ENCODE peak calls at places on chromosomes 12 and 14, in eight cellular contexts. One of them, this sample, is unnamed.

GRCh38 chr12:80211671-80212070 is 112.3 kb downstream of the OTOGL start:
- DNase-seq in AG09319: no peak
- DNase-seq in stimulated activated CD8-positive, alpha-beta memory T cell treated with anti-CD3 and anti-CD28 coated beads, Interleukin-12 subunit alpha, Interleukin-12 subunit beta, amount 100 ng/mL, for 1 hour: no peak
- DNase-seq in HS-5: no peak
- DNase-seq in T follicular helper cell: no peak
- DNase-seq in esophagus squamous epithelium: no peak
- DNase-seq in lung microvascular endothelial cell: no peak
- DNase-seq in heart left ventricle: no peak
- DNase-seq in this sample: no peak

GRCh38 chr12:132523576-132524331 is 33.8 kb downstream of the FBRSL1 start:
- DNase-seq in esophagus squamous epithelium: no peak
- DNase-seq in HS-5: no peak
- DNase-seq in T follicular helper cell: peak; percentile 64
- DNase-seq in heart left ventricle: peak; percentile 62
- DNase-seq in AG09319: no peak
- DNase-seq in stimulated activated CD8-positive, alpha-beta memory T cell treated with anti-CD3 and anti-CD28 coated beads, Interleukin-12 subunit alpha, Interleukin-12 subunit beta, amount 100 ng/mL, for 1 hour: peak; percentile 57
- DNase-seq in lung microvascular endothelial cell: peak; percentile 72
- DNase-seq in this sample: peak; percentile 52

GRCh38 chr12:122187466-122187865 is 4.5 kb downstream of the LRRC43 start:
- DNase-seq in heart left ventricle: no peak
- DNase-seq in AG09319: no peak
- DNase-seq in T follicular helper cell: no peak
- DNase-seq in esophagus squamous epithelium: no peak
- DNase-seq in stimulated activated CD8-positive, alpha-beta memory T cell treated with anti-CD3 and anti-CD28 coated beads, Interleukin-12 subunit alpha, Interleukin-12 subunit beta, amount 100 ng/mL, for 1 hour: no peak
- DNase-seq in lung microvascular endothelial cell: no peak
- DNase-seq in HS-5: no peak
- DNase-seq in this sample: no peak

GRCh38 chr12:108123382-108123781 is 5.7 kb upstream of the WSCD2 start:
- DNase-seq in esophagus squamous epithelium: no peak
- DNase-seq in heart left ventricle: no peak
- DNase-seq in stimulated activated CD8-positive, alpha-beta memory T cell treated with anti-CD3 and anti-CD28 coated beads, Interleukin-12 subunit alpha, Interleukin-12 subunit beta, amount 100 ng/mL, for 1 hour: no peak
- DNase-seq in AG09319: no peak
- DNase-seq in T follicular helper cell: no peak
- DNase-seq in HS-5: no peak
- DNase-seq in lung microvascular endothelial cell: no peak
- DNase-seq in this sample: no peak

GRCh38 chr14:56081139-56081538 is 37.1 kb upstream of the PELI2 start:
- DNase-seq in esophagus squamous epithelium: no peak
- DNase-seq in heart left ventricle: no peak
- DNase-seq in lung microvascular endothelial cell: no peak
- DNase-seq in HS-5: no peak
- DNase-seq in AG09319: peak; percentile 51
- DNase-seq in stimulated activated CD8-positive, alpha-beta memory T cell treated with anti-CD3 and anti-CD28 coated beads, Interleukin-12 subunit alpha, Interleukin-12 subunit beta, amount 100 ng/mL, for 1 hour: no peak
- DNase-seq in T follicular helper cell: no peak
- DNase-seq in this sample: no peak

GRCh38 chr12:51913071-51914033 is 6.0 kb downstream of the ACVRL1 start:
- DNase-seq in T follicular helper cell: no peak
- DNase-seq in lung microvascular endothelial cell: no peak
- DNase-seq in esophagus squamous epithelium: no peak
- DNase-seq in heart left ventricle: no peak
- DNase-seq in HS-5: no peak
- DNase-seq in AG09319: no peak
- DNase-seq in stimulated activated CD8-positive, alpha-beta memory T cell treated with anti-CD3 and anti-CD28 coated beads, Interleukin-12 subunit alpha, Interleukin-12 subunit beta, amount 100 ng/mL, for 1 hour: no peak
- DNase-seq in this sample: no peak

GRCh38 chr12:44749566-44749965 is 126.5 kb downstream of the NELL2 start:
- DNase-seq in esophagus squamous epithelium: no peak
- DNase-seq in stimulated activated CD8-positive, alpha-beta memory T cell treated with anti-CD3 and anti-CD28 coated beads, Interleukin-12 subunit alpha, Interleukin-12 subunit beta, amount 100 ng/mL, for 1 hour: no peak
- DNase-seq in AG09319: no peak
- DNase-seq in lung microvascular endothelial cell: no peak
- DNase-seq in heart left ventricle: no peak
- DNase-seq in T follicular helper cell: no peak
- DNase-seq in HS-5: no peak
- DNase-seq in this sample: no peak

GRCh38 chr12:87112946-87113345 is 856.8 kb upstream of the MGAT4C start:
- DNase-seq in HS-5: peak; percentile 44
- DNase-seq in T follicular helper cell: no peak
- DNase-seq in stimulated activated CD8-positive, alpha-beta memory T cell treated with anti-CD3 and anti-CD28 coated beads, Interleukin-12 subunit alpha, Interleukin-12 subunit beta, amount 100 ng/mL, for 1 hour: no peak
- DNase-seq in heart left ventricle: no peak
- DNase-seq in esophagus squamous epithelium: no peak
- DNase-seq in AG09319: no peak
- DNase-seq in lung microvascular endothelial cell: no peak
- DNase-seq in this sample: no peak

GRCh38 chr12:124817076-124818000 is 46.3 kb downstream of the SCARB1 start:
- DNase-seq in stimulated activated CD8-positive, alpha-beta memory T cell treated with anti-CD3 and anti-CD28 coated beads, Interleukin-12 subunit alpha, Interleukin-12 subunit beta, amount 100 ng/mL, for 1 hour: no peak
- DNase-seq in HS-5: no peak
- DNase-seq in heart left ventricle: no peak
- DNase-seq in lung microvascular endothelial cell: no peak
- DNase-seq in AG09319: no peak
- DNase-seq in T follicular helper cell: no peak
- DNase-seq in esophagus squamous epithelium: no peak
- DNase-seq in this sample: no peak

GRCh38 chr12:108914031-108914630 is 34.2 kb downstream of the DAO start:
- DNase-seq in lung microvascular endothelial cell: no peak
- DNase-seq in stimulated activated CD8-positive, alpha-beta memory T cell treated with anti-CD3 and anti-CD28 coated beads, Interleukin-12 subunit alpha, Interleukin-12 subunit beta, amount 100 ng/mL, for 1 hour: no peak
- DNase-seq in heart left ventricle: peak; percentile 19
- DNase-seq in AG09319: no peak
- DNase-seq in HS-5: peak; percentile 20
- DNase-seq in esophagus squamous epithelium: no peak
- DNase-seq in T follicular helper cell: no peak
- DNase-seq in this sample: peak; percentile 64

GRCh38 chr14:92635896-92636295 is 112.5 kb downstream of the LGMN start:
- DNase-seq in heart left ventricle: no peak
- DNase-seq in lung microvascular endothelial cell: no peak
- DNase-seq in AG09319: no peak
- DNase-seq in HS-5: no peak
- DNase-seq in esophagus squamous epithelium: no peak
- DNase-seq in stimulated activated CD8-positive, alpha-beta memory T cell treated with anti-CD3 and anti-CD28 coated beads, Interleukin-12 subunit alpha, Interleukin-12 subunit beta, amount 100 ng/mL, for 1 hour: no peak
- DNase-seq in T follicular helper cell: no peak
- DNase-seq in this sample: no peak

GRCh38 chr12:41140117-41140516 is 48.0 kb upstream of the PDZRN4 start:
- DNase-seq in lung microvascular endothelial cell: no peak
- DNase-seq in T follicular helper cell: no peak
- DNase-seq in heart left ventricle: no peak
- DNase-seq in stimulated activated CD8-positive, alpha-beta memory T cell treated with anti-CD3 and anti-CD28 coated beads, Interleukin-12 subunit alpha, Interleukin-12 subunit beta, amount 100 ng/mL, for 1 hour: no peak
- DNase-seq in AG09319: no peak
- DNase-seq in HS-5: no peak
- DNase-seq in esophagus squamous epithelium: no peak
- DNase-seq in this sample: no peak

GRCh38 chr12:52141306-52141705 is 50.5 kb downstream of the KRT80 start:
- DNase-seq in T follicular helper cell: no peak
- DNase-seq in heart left ventricle: no peak
- DNase-seq in lung microvascular endothelial cell: no peak
- DNase-seq in stimulated activated CD8-positive, alpha-beta memory T cell treated with anti-CD3 and anti-CD28 coated beads, Interleukin-12 subunit alpha, Interleukin-12 subunit beta, amount 100 ng/mL, for 1 hour: no peak
- DNase-seq in AG09319: no peak
- DNase-seq in HS-5: no peak
- DNase-seq in esophagus squamous epithelium: no peak
- DNase-seq in this sample: no peak

GRCh38 chr14:31253746-31254471 is 46.3 kb upstream of the HECTD1 start:
- DNase-seq in heart left ventricle: no peak
- DNase-seq in lung microvascular endothelial cell: no peak
- DNase-seq in esophagus squamous epithelium: no peak
- DNase-seq in HS-5: no peak
- DNase-seq in AG09319: no peak
- DNase-seq in T follicular helper cell: no peak
- DNase-seq in stimulated activated CD8-positive, alpha-beta memory T cell treated with anti-CD3 and anti-CD28 coated beads, Interleukin-12 subunit alpha, Interleukin-12 subunit beta, amount 100 ng/mL, for 1 hour: no peak
- DNase-seq in this sample: no peak

GRCh38 chr12:27826076-27826475 is 46.0 kb upstream of the MANSC4 start:
- DNase-seq in stimulated activated CD8-positive, alpha-beta memory T cell treated with anti-CD3 and anti-CD28 coated beads, Interleukin-12 subunit alpha, Interleukin-12 subunit beta, amount 100 ng/mL, for 1 hour: no peak
- DNase-seq in T follicular helper cell: no peak
- DNase-seq in heart left ventricle: no peak
- DNase-seq in HS-5: no peak
- DNase-seq in AG09319: no peak
- DNase-seq in esophagus squamous epithelium: no peak
- DNase-seq in lung microvascular endothelial cell: no peak
- DNase-seq in this sample: peak; percentile 40

GRCh38 chr12:8031872-8032241 is 659 bp upstream of the FOXJ2 start:
- DNase-seq in heart left ventricle: no peak
- DNase-seq in stimulated activated CD8-positive, alpha-beta memory T cell treated with anti-CD3 and anti-CD28 coated beads, Interleukin-12 subunit alpha, Interleukin-12 subunit beta, amount 100 ng/mL, for 1 hour: no peak
- DNase-seq in T follicular helper cell: no peak
- DNase-seq in esophagus squamous epithelium: no peak
- DNase-seq in AG09319: no peak
- DNase-seq in HS-5: no peak
- DNase-seq in lung microvascular endothelial cell: no peak
- DNase-seq in this sample: peak; percentile 12

GRCh38 chr14:88521818-88522217 is 33.0 kb downstream of the PTPN21 start:
- DNase-seq in esophagus squamous epithelium: no peak
- DNase-seq in lung microvascular endothelial cell: no peak
- DNase-seq in heart left ventricle: no peak
- DNase-seq in T follicular helper cell: no peak
- DNase-seq in stimulated activated CD8-positive, alpha-beta memory T cell treated with anti-CD3 and anti-CD28 coated beads, Interleukin-12 subunit alpha, Interleukin-12 subunit beta, amount 100 ng/mL, for 1 hour: no peak
- DNase-seq in AG09319: no peak
- DNase-seq in HS-5: no peak
- DNase-seq in this sample: peak; percentile 20

GRCh38 chr14:54672688-54673087 is 105.8 kb downstream of the SAMD4A start:
- DNase-seq in stimulated activated CD8-positive, alpha-beta memory T cell treated with anti-CD3 and anti-CD28 coated beads, Interleukin-12 subunit alpha, Interleukin-12 subunit beta, amount 100 ng/mL, for 1 hour: no peak
- DNase-seq in esophagus squamous epithelium: no peak
- DNase-seq in lung microvascular endothelial cell: no peak
- DNase-seq in HS-5: no peak
- DNase-seq in AG09319: no peak
- DNase-seq in heart left ventricle: no peak
- DNase-seq in T follicular helper cell: no peak
- DNase-seq in this sample: peak; percentile 32

GRCh38 chr12:112927925-112928324 is 10.3 kb upstream of the OAS3 start:
- DNase-seq in heart left ventricle: no peak
- DNase-seq in T follicular helper cell: no peak
- DNase-seq in AG09319: no peak
- DNase-seq in lung microvascular endothelial cell: no peak
- DNase-seq in esophagus squamous epithelium: no peak
- DNase-seq in HS-5: no peak
- DNase-seq in stimulated activated CD8-positive, alpha-beta memory T cell treated with anti-CD3 and anti-CD28 coated beads, Interleukin-12 subunit alpha, Interleukin-12 subunit beta, amount 100 ng/mL, for 1 hour: no peak
- DNase-seq in this sample: no peak

GRCh38 chr14:99225804-99226203 is 46.2 kb downstream of the BCL11B start:
- DNase-seq in stimulated activated CD8-positive, alpha-beta memory T cell treated with anti-CD3 and anti-CD28 coated beads, Interleukin-12 subunit alpha, Interleukin-12 subunit beta, amount 100 ng/mL, for 1 hour: no peak
- DNase-seq in T follicular helper cell: no peak
- DNase-seq in esophagus squamous epithelium: no peak
- DNase-seq in lung microvascular endothelial cell: no peak
- DNase-seq in heart left ventricle: no peak
- DNase-seq in AG09319: no peak
- DNase-seq in HS-5: no peak
- DNase-seq in this sample: no peak

GRCh38 chr12:91622981-91623380 is 440.4 kb upstream of the DCN start:
- DNase-seq in HS-5: no peak
- DNase-seq in AG09319: no peak
- DNase-seq in esophagus squamous epithelium: no peak
- DNase-seq in T follicular helper cell: no peak
- DNase-seq in stimulated activated CD8-positive, alpha-beta memory T cell treated with anti-CD3 and anti-CD28 coated beads, Interleukin-12 subunit alpha, Interleukin-12 subunit beta, amount 100 ng/mL, for 1 hour: no peak
- DNase-seq in heart left ventricle: no peak
- DNase-seq in lung microvascular endothelial cell: no peak
- DNase-seq in this sample: no peak

GRCh38 chr12:6363330-6364036 is 11.9 kb downstream of the SCNN1A start:
- DNase-seq in T follicular helper cell: peak; percentile 61
- DNase-seq in AG09319: no peak
- DNase-seq in lung microvascular endothelial cell: peak; percentile 74
- DNase-seq in HS-5: no peak
- DNase-seq in heart left ventricle: peak; percentile 77
- DNase-seq in esophagus squamous epithelium: no peak
- DNase-seq in stimulated activated CD8-positive, alpha-beta memory T cell treated with anti-CD3 and anti-CD28 coated beads, Interleukin-12 subunit alpha, Interleukin-12 subunit beta, amount 100 ng/mL, for 1 hour: peak; percentile 41
- DNase-seq in this sample: peak; percentile 71

GRCh38 chr12:77229640-77230442 is 164.5 kb upstream of the E2F7 start:
- DNase-seq in HS-5: no peak
- DNase-seq in esophagus squamous epithelium: no peak
- DNase-seq in T follicular helper cell: no peak
- DNase-seq in stimulated activated CD8-positive, alpha-beta memory T cell treated with anti-CD3 and anti-CD28 coated beads, Interleukin-12 subunit alpha, Interleukin-12 subunit beta, amount 100 ng/mL, for 1 hour: no peak
- DNase-seq in AG09319: peak; percentile 31
- DNase-seq in heart left ventricle: no peak
- DNase-seq in lung microvascular endothelial cell: peak; percentile 64
- DNase-seq in this sample: peak; percentile 82

GRCh38 chr14:85512491-85512890 is 17.5 kb upstream of the FLRT2 start:
- DNase-seq in HS-5: no peak
- DNase-seq in lung microvascular endothelial cell: no peak
- DNase-seq in esophagus squamous epithelium: no peak
- DNase-seq in stimulated activated CD8-positive, alpha-beta memory T cell treated with anti-CD3 and anti-CD28 coated beads, Interleukin-12 subunit alpha, Interleukin-12 subunit beta, amount 100 ng/mL, for 1 hour: no peak
- DNase-seq in heart left ventricle: no peak
- DNase-seq in T follicular helper cell: no peak
- DNase-seq in AG09319: no peak
- DNase-seq in this sample: peak; percentile 16

GRCh38 chr12:109276160-109276559 is 32.9 kb downstream of the FOXN4 start:
- DNase-seq in HS-5: no peak
- DNase-seq in heart left ventricle: no peak
- DNase-seq in stimulated activated CD8-positive, alpha-beta memory T cell treated with anti-CD3 and anti-CD28 coated beads, Interleukin-12 subunit alpha, Interleukin-12 subunit beta, amount 100 ng/mL, for 1 hour: no peak
- DNase-seq in T follicular helper cell: no peak
- DNase-seq in lung microvascular endothelial cell: no peak
- DNase-seq in AG09319: no peak
- DNase-seq in esophagus squamous epithelium: no peak
- DNase-seq in this sample: no peak

GRCh38 chr12:96241484-96242256 is 47.5 kb downstream of the ELK3 start:
- DNase-seq in AG09319: peak; percentile 90
- DNase-seq in esophagus squamous epithelium: no peak
- DNase-seq in heart left ventricle: peak; percentile 58
- DNase-seq in HS-5: no peak
- DNase-seq in lung microvascular endothelial cell: peak; percentile 93
- DNase-seq in stimulated activated CD8-positive, alpha-beta memory T cell treated with anti-CD3 and anti-CD28 coated beads, Interleukin-12 subunit alpha, Interleukin-12 subunit beta, amount 100 ng/mL, for 1 hour: peak; percentile 57
- DNase-seq in T follicular helper cell: peak; percentile 77
- DNase-seq in this sample: peak; percentile 71

GRCh38 chr12:115375188-115375991 is 691.4 kb upstream of the TBX3 start:
- DNase-seq in T follicular helper cell: no peak
- DNase-seq in AG09319: no peak
- DNase-seq in esophagus squamous epithelium: no peak
- DNase-seq in lung microvascular endothelial cell: no peak
- DNase-seq in heart left ventricle: no peak
- DNase-seq in HS-5: peak; percentile 35
- DNase-seq in stimulated activated CD8-positive, alpha-beta memory T cell treated with anti-CD3 and anti-CD28 coated beads, Interleukin-12 subunit alpha, Interleukin-12 subunit beta, amount 100 ng/mL, for 1 hour: no peak
- DNase-seq in this sample: peak; percentile 71

GRCh38 chr12:108352591-108352990 is 13.5 kb upstream of the CMKLR1 start:
- DNase-seq in T follicular helper cell: no peak
- DNase-seq in esophagus squamous epithelium: no peak
- DNase-seq in stimulated activated CD8-positive, alpha-beta memory T cell treated with anti-CD3 and anti-CD28 coated beads, Interleukin-12 subunit alpha, Interleukin-12 subunit beta, amount 100 ng/mL, for 1 hour: no peak
- DNase-seq in heart left ventricle: no peak
- DNase-seq in HS-5: no peak
- DNase-seq in AG09319: no peak
- DNase-seq in lung microvascular endothelial cell: no peak
- DNase-seq in this sample: no peak

GRCh38 chr14:55126932-55127490 is 2.0 kb upstream of the LGALS3 start:
- DNase-seq in HS-5: no peak
- DNase-seq in T follicular helper cell: no peak
- DNase-seq in lung microvascular endothelial cell: no peak
- DNase-seq in heart left ventricle: no peak
- DNase-seq in esophagus squamous epithelium: no peak
- DNase-seq in stimulated activated CD8-positive, alpha-beta memory T cell treated with anti-CD3 and anti-CD28 coated beads, Interleukin-12 subunit alpha, Interleukin-12 subunit beta, amount 100 ng/mL, for 1 hour: no peak
- DNase-seq in AG09319: no peak
- DNase-seq in this sample: no peak

GRCh38 chr12:3483089-3483488 is 7.9 kb upstream of the PRMT8 start:
- DNase-seq in esophagus squamous epithelium: no peak
- DNase-seq in heart left ventricle: no peak
- DNase-seq in stimulated activated CD8-positive, alpha-beta memory T cell treated with anti-CD3 and anti-CD28 coated beads, Interleukin-12 subunit alpha, Interleukin-12 subunit beta, amount 100 ng/mL, for 1 hour: no peak
- DNase-seq in lung microvascular endothelial cell: no peak
- DNase-seq in AG09319: no peak
- DNase-seq in HS-5: no peak
- DNase-seq in T follicular helper cell: no peak
- DNase-seq in this sample: no peak

GRCh38 chr12:121570467-121571283 is 10.1 kb downstream of the KDM2B start:
- DNase-seq in T follicular helper cell: no peak
- DNase-seq in heart left ventricle: no peak
- DNase-seq in stimulated activated CD8-positive, alpha-beta memory T cell treated with anti-CD3 and anti-CD28 coated beads, Interleukin-12 subunit alpha, Interleukin-12 subunit beta, amount 100 ng/mL, for 1 hour: no peak
- DNase-seq in AG09319: no peak
- DNase-seq in HS-5: no peak
- DNase-seq in lung microvascular endothelial cell: no peak
- DNase-seq in esophagus squamous epithelium: no peak
- DNase-seq in this sample: no peak

GRCh38 chr14:61260939-61261776 is 20.0 kb downstream of the TMEM30B start:
- DNase-seq in AG09319: peak; percentile 67
- DNase-seq in heart left ventricle: no peak
- DNase-seq in esophagus squamous epithelium: no peak
- DNase-seq in stimulated activated CD8-positive, alpha-beta memory T cell treated with anti-CD3 and anti-CD28 coated beads, Interleukin-12 subunit alpha, Interleukin-12 subunit beta, amount 100 ng/mL, for 1 hour: no peak
- DNase-seq in lung microvascular endothelial cell: peak; percentile 61
- DNase-seq in T follicular helper cell: no peak
- DNase-seq in HS-5: no peak
- DNase-seq in this sample: peak; percentile 86

GRCh38 chr12:56629459-56630179 is 507 bp downstream of the BAZ2A start:
- DNase-seq in stimulated activated CD8-positive, alpha-beta memory T cell treated with anti-CD3 and anti-CD28 coated beads, Interleukin-12 subunit alpha, Interleukin-12 subunit beta, amount 100 ng/mL, for 1 hour: no peak
- DNase-seq in AG09319: no peak
- DNase-seq in heart left ventricle: peak; percentile 37
- DNase-seq in T follicular helper cell: no peak
- DNase-seq in esophagus squamous epithelium: no peak
- DNase-seq in HS-5: no peak
- DNase-seq in lung microvascular endothelial cell: peak; percentile 20
- DNase-seq in this sample: peak; percentile 32

GRCh38 chr14:99475179-99475578 is 5.5 kb downstream of the SETD3 start:
- DNase-seq in esophagus squamous epithelium: no peak
- DNase-seq in heart left ventricle: no peak
- DNase-seq in T follicular helper cell: no peak
- DNase-seq in lung microvascular endothelial cell: no peak
- DNase-seq in AG09319: no peak
- DNase-seq in HS-5: no peak
- DNase-seq in stimulated activated CD8-positive, alpha-beta memory T cell treated with anti-CD3 and anti-CD28 coated beads, Interleukin-12 subunit alpha, Interleukin-12 subunit beta, amount 100 ng/mL, for 1 hour: no peak
- DNase-seq in this sample: peak; percentile 14